ENCODE peak calls at places on chromosomes 3 and 15, in eight cellular contexts. R is A549, A is foreskin fibroblast, C is mucosa of descending colon, Z is AG09309, F is neural progenitor cell, I is fibroblast of lung, N is Panc1. K is an unnamed sample.

GRCh38 chr3:71355862-71356261 is 227.7 kb downstream of the FOXP1 start:
- DNase-seq in Z (no peak), R (no peak), N (no peak), C (no peak), I (no peak), F (no peak), A (no peak), K (no peak)

GRCh38 chr3:34678580-34678979 is 880.1 kb downstream of the PDCD6IP start:
- DNase-seq in N (no peak), I (no peak), R (no peak), A (no peak), F (no peak), C (no peak), Z (no peak), K (no peak)

GRCh38 chr3:26004205-26004604 is 214.3 kb downstream of the OXSM start:
- DNase-seq in I (no peak), N (no peak), R (no peak), Z (no peak), C (no peak), F (no peak), A (no peak), K (no peak)

GRCh38 chr3:129398803-129399144 is 29.7 kb downstream of the EFCAB12 start:
- DNase-seq in Z (no peak), C (no peak), F (peak; percentile 52), I (peak; percentile 37), N (no peak), R (no peak), A (no peak), K (peak; percentile 36)

GRCh38 chr3:159872374-159873109 is 116.1 kb upstream of the IL12A start:
- DNase-seq in I (peak; percentile 93), C (no peak), R (peak; percentile 83), F (no peak), N (peak; percentile 84), A (peak; percentile 78), Z (peak; percentile 60), K (peak; percentile 95)

GRCh38 chr15:94607176-94607654 is 375.9 kb downstream of the MCTP2 start:
- DNase-seq in Z (no peak), R (no peak), A (no peak), N (no peak), I (no peak), C (no peak), F (no peak), K (peak; percentile 13)

GRCh38 chr3:23324745-23325144 is 121.6 kb downstream of the UBE2E2 start:
- DNase-seq in R (no peak), A (peak; percentile 8), N (no peak), C (no peak), I (peak; percentile 80), F (no peak), Z (peak; percentile 33), K (peak; percentile 67)

GRCh38 chr3:17733270-17733669 is 9.2 kb downstream of the TBC1D5 start:
- DNase-seq in F (no peak), N (no peak), R (no peak), A (no peak), Z (no peak), C (no peak), I (no peak), K (no peak)

GRCh38 chr15:68652141-68652540 is 73.3 kb downstream of the CORO2B start:
- DNase-seq in R (no peak), N (no peak), Z (no peak), A (no peak), I (no peak), F (peak; percentile 43), C (no peak), K (no peak)

GRCh38 chr3:42691861-42692666 is 6.7 kb downstream of the KLHL40 start:
- DNase-seq in Z (no peak), F (no peak), N (no peak), I (no peak), R (no peak), A (no peak), C (no peak), K (no peak)

GRCh38 chr3:22121068-22121706 is 370.2 kb upstream of the ZNF385D start:
- DNase-seq in R (no peak), Z (no peak), A (no peak), F (peak; percentile 27), I (no peak), C (no peak), N (no peak), K (no peak)

GRCh38 chr3:22118542-22118941 is 367.5 kb upstream of the ZNF385D start:
- DNase-seq in N (no peak), R (no peak), F (no peak), C (no peak), A (no peak), Z (no peak), I (no peak), K (no peak)

GRCh38 chr3:22117091-22117490 is 366.1 kb upstream of the ZNF385D start:
- DNase-seq in R (no peak), C (no peak), Z (no peak), A (peak; percentile 3), I (no peak), F (no peak), N (no peak), K (peak; percentile 54)

GRCh38 chr3:22115581-22115980 is 364.6 kb upstream of the ZNF385D start:
- DNase-seq in N (no peak), Z (no peak), C (no peak), A (peak; percentile 7), R (no peak), I (peak; percentile 36), F (no peak), K (peak; percentile 62)

GRCh38 chr3:22117751-22118346 is 366.8 kb upstream of the ZNF385D start:
- DNase-seq in N (peak; percentile 4), Z (peak; percentile 31), F (peak; percentile 41), C (no peak), I (peak; percentile 45), R (peak; percentile 53), A (peak; percentile 16), K (peak; percentile 83)
- TF ChIP-seq CTCF in N (peak; percentile 15), Z (peak; percentile 45), F (peak; percentile 86), C (no peak), I (peak; percentile 43), R (peak; percentile 63), A (peak; percentile 19), K (peak; percentile 54)

GRCh38 chr3:29475305-29475825 is 194.5 kb downstream of the RBMS3 start:
- DNase-seq in Z (no peak), R (no peak), N (no peak), F (no peak), A (no peak), C (no peak), I (no peak), K (no peak)

GRCh38 chr3:29481249-29481648 is 200.4 kb downstream of the RBMS3 start:
- DNase-seq in R (no peak), C (no peak), F (no peak), Z (no peak), N (no peak), I (no peak), A (no peak), K (no peak)

GRCh38 chr3:29478671-29479070 is 197.8 kb downstream of the RBMS3 start:
- DNase-seq in R (no peak), F (no peak), A (no peak), I (peak; percentile 51), N (no peak), C (no peak), Z (no peak), K (no peak)

DNA sequence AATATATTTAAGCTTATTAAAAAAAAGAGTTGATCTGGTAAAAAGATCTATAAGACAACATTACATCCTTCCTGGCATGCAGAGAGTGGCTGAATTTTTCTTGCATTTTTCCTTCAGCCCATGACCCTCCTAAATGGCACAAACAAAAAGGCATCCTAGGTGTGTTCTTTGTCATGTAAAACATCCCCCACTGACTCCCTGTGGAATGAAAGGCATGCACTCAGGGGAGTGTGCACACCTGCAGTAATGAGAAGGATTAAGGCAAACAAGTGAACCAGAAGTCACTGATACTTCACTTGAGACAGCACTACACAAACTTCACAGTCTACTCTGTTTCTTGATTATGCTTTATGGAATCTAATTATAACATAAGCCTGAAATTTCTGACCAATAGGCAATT is 195.0 kb downstream of the RBMS3 start:
- DNase-seq in I (no peak), N (no peak), F (peak; percentile 40), R (no peak), Z (no peak), A (no peak), C (no peak), K (no peak)
- H3K4me3 ChIP-seq in I (no peak overlapping the region), N (no peak overlapping the region), F (no peak overlapping the region), R (no peak overlapping the region), Z (no peak overlapping the region), A (no peak overlapping the region), C (no peak overlapping the region), K (no peak overlapping the region)

GRCh38 chr3:136196401-136197158 is 445 bp upstream of the MSL2 start:
- DNase-seq in A (peak; percentile 100), I (peak; percentile 99), N (peak; percentile 99), C (peak; percentile 100), Z (peak; percentile 98), R (peak; percentile 99), F (peak; percentile 99), K (peak; percentile 100)
- TF ChIP-seq CTCF in A (no peak), I (no peak), N (no peak), C (no peak), Z (no peak), R (no peak), F (no peak), K (no peak)

DNA sequence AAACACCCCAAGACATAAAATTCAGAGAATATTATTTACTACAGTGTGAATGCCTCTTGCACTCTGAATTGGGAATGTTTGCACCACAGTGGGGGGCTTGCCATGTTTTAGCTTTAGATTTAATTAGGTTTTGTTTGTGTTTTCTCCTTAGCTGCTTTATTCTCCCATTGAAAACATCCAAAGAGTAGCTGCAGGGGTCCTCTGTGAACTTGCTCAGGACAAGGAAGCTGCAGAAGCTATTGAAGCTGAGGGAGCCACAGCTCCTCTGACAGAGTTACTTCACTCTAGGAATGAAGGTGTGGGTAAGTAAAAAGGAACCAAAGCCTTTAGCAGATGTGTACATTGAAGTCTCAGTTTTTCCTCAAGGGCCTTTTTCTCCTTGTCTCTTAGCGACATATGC is 36.9 kb downstream of the CTNNB1 start:
- DNase-seq in C (no peak), N (no peak), R (no peak), I (no peak), Z (no peak), F (peak; percentile 53), A (no peak), K (no peak)
- H3K4me3 ChIP-seq in C (no peak overlapping the region), N (no peak overlapping the region), R (no peak overlapping the region), I (no peak overlapping the region), Z (no peak overlapping the region), F (no peak overlapping the region), A (no peak overlapping the region), K (no peak overlapping the region)

DNA sequence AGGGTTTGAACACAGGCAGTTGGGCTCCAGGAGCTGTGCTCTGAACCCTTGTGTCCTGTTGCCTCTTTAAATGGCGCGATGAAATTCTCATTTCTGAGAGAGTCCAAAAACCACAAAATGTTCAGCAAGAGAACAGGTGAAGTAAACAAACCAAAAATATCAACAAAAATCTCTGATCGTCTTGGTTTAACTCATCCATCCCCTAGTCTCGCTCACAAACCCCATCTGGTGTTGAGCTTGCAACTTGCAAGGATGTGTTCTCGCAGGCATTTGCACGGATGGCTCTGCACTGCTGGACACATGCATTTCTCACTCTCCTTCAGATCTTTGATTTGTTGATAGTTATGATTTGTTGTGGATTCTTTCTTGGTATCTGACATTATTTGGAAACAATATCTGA is 31.1 kb downstream of the FAH start:
- DNase-seq in A (no peak), Z (no peak), R (peak; percentile 36), I (no peak), C (no peak), N (no peak), F (peak; percentile 33), K (peak; percentile 56)
- TF ChIP-seq CTCF in A (peak; percentile 27), Z (no peak), R (peak; percentile 22), I (peak; percentile 45), C (no peak), N (no peak), F (peak; percentile 43), K (peak; percentile 59)